ENCODE peak calls at places on chromosomes 4 and X, in seven cellular contexts. One of them, this sample, is unnamed.
A peak's percentile ranks its signal among the peaks of the same experiment; 100 is the strongest.

GRCh38 chrX:45445745-45446412 is 245.2 kb upstream of the DIPK2B start:
- DNase-seq in kidney: no peak
- DNase-seq in activated T-cell treated with anti-CD3 and anti-CD28 coated beads for 24 hours: no peak
- DNase-seq in stimulated activated CD8-positive, alpha-beta memory T cell treated with anti-CD3 and anti-CD28 coated beads, Interleukin-7, amount 100 ng/mL, for 1 hour: no peak
- DNase-seq in GF-D8: no peak
- DNase-seq in NCI-H2081 treated with DMSO at 0.1 percent for 48 hours: no peak
- DNase-seq in central memory CD8-positive, alpha-beta T cell: no peak
- DNase-seq in this sample: no peak

GRCh38 chr4:169253904-169254303 is 16.9 kb downstream of the SH3RF1 start:
- DNase-seq in kidney: no peak
- DNase-seq in activated T-cell treated with anti-CD3 and anti-CD28 coated beads for 24 hours: no peak
- DNase-seq in stimulated activated CD8-positive, alpha-beta memory T cell treated with anti-CD3 and anti-CD28 coated beads, Interleukin-7, amount 100 ng/mL, for 1 hour: no peak
- DNase-seq in GF-D8: no peak
- DNase-seq in NCI-H2081 treated with DMSO at 0.1 percent for 48 hours: no peak
- DNase-seq in central memory CD8-positive, alpha-beta T cell: no peak
- DNase-seq in this sample: no peak

GRCh38 chr4:48907706-48908477 is 1.3 kb upstream of the OCIAD2 start:
- DNase-seq in kidney: no peak
- DNase-seq in activated T-cell treated with anti-CD3 and anti-CD28 coated beads for 24 hours: no peak
- DNase-seq in stimulated activated CD8-positive, alpha-beta memory T cell treated with anti-CD3 and anti-CD28 coated beads, Interleukin-7, amount 100 ng/mL, for 1 hour: no peak
- DNase-seq in GF-D8: no peak
- DNase-seq in NCI-H2081 treated with DMSO at 0.1 percent for 48 hours: no peak
- DNase-seq in central memory CD8-positive, alpha-beta T cell: no peak
- DNase-seq in this sample: no peak

GRCh38 chr4:85720736-85721135 is 245.8 kb downstream of the ARHGAP24 start:
- DNase-seq in kidney: no peak
- DNase-seq in activated T-cell treated with anti-CD3 and anti-CD28 coated beads for 24 hours: no peak
- DNase-seq in stimulated activated CD8-positive, alpha-beta memory T cell treated with anti-CD3 and anti-CD28 coated beads, Interleukin-7, amount 100 ng/mL, for 1 hour: no peak
- DNase-seq in GF-D8: no peak
- DNase-seq in NCI-H2081 treated with DMSO at 0.1 percent for 48 hours: no peak
- DNase-seq in central memory CD8-positive, alpha-beta T cell: no peak
- DNase-seq in this sample: no peak

GRCh38 chr4:108008721-108009120 is 19.0 kb downstream of the HADH start:
- DNase-seq in kidney: no peak
- DNase-seq in activated T-cell treated with anti-CD3 and anti-CD28 coated beads for 24 hours: no peak
- DNase-seq in stimulated activated CD8-positive, alpha-beta memory T cell treated with anti-CD3 and anti-CD28 coated beads, Interleukin-7, amount 100 ng/mL, for 1 hour: no peak
- DNase-seq in GF-D8: no peak
- DNase-seq in NCI-H2081 treated with DMSO at 0.1 percent for 48 hours: no peak
- DNase-seq in central memory CD8-positive, alpha-beta T cell: no peak
- DNase-seq in this sample: no peak

GRCh38 chr4:137892134-137892533 is 350.0 kb downstream of the SLC7A11 start:
- DNase-seq in kidney: no peak
- DNase-seq in activated T-cell treated with anti-CD3 and anti-CD28 coated beads for 24 hours: no peak
- DNase-seq in stimulated activated CD8-positive, alpha-beta memory T cell treated with anti-CD3 and anti-CD28 coated beads, Interleukin-7, amount 100 ng/mL, for 1 hour: no peak
- DNase-seq in GF-D8: no peak
- DNase-seq in NCI-H2081 treated with DMSO at 0.1 percent for 48 hours: no peak
- DNase-seq in central memory CD8-positive, alpha-beta T cell: no peak
- DNase-seq in this sample: no peak

GRCh38 chrX:147637190-147637589 is 274.5 kb upstream of the FMR1 start:
- DNase-seq in kidney: peak; percentile 25
- DNase-seq in activated T-cell treated with anti-CD3 and anti-CD28 coated beads for 24 hours: no peak
- DNase-seq in stimulated activated CD8-positive, alpha-beta memory T cell treated with anti-CD3 and anti-CD28 coated beads, Interleukin-7, amount 100 ng/mL, for 1 hour: no peak
- DNase-seq in GF-D8: no peak
- DNase-seq in NCI-H2081 treated with DMSO at 0.1 percent for 48 hours: no peak
- DNase-seq in central memory CD8-positive, alpha-beta T cell: no peak
- DNase-seq in this sample: no peak

GRCh38 chr4:71300964-71301363 is 37.9 kb upstream of the SLC4A4 start:
- DNase-seq in kidney: no peak
- DNase-seq in activated T-cell treated with anti-CD3 and anti-CD28 coated beads for 24 hours: no peak
- DNase-seq in stimulated activated CD8-positive, alpha-beta memory T cell treated with anti-CD3 and anti-CD28 coated beads, Interleukin-7, amount 100 ng/mL, for 1 hour: no peak
- DNase-seq in GF-D8: no peak
- DNase-seq in NCI-H2081 treated with DMSO at 0.1 percent for 48 hours: no peak
- DNase-seq in central memory CD8-positive, alpha-beta T cell: no peak
- DNase-seq in this sample: no peak

GRCh38 chrX:307261-308111 is 11.1 kb downstream of the GTPBP6 start:
- DNase-seq in kidney: peak; percentile 74
- DNase-seq in activated T-cell treated with anti-CD3 and anti-CD28 coated beads for 24 hours: no peak
- DNase-seq in stimulated activated CD8-positive, alpha-beta memory T cell treated with anti-CD3 and anti-CD28 coated beads, Interleukin-7, amount 100 ng/mL, for 1 hour: no peak
- DNase-seq in GF-D8: no peak
- DNase-seq in NCI-H2081 treated with DMSO at 0.1 percent for 48 hours: no peak
- DNase-seq in central memory CD8-positive, alpha-beta T cell: no peak
- DNase-seq in this sample: no peak

GRCh38 chr4:81314196-81314896 is 99.3 kb upstream of the PRKG2 start:
- DNase-seq in kidney: peak; percentile 83
- DNase-seq in activated T-cell treated with anti-CD3 and anti-CD28 coated beads for 24 hours: no peak
- DNase-seq in stimulated activated CD8-positive, alpha-beta memory T cell treated with anti-CD3 and anti-CD28 coated beads, Interleukin-7, amount 100 ng/mL, for 1 hour: no peak
- DNase-seq in GF-D8: no peak
- DNase-seq in NCI-H2081 treated with DMSO at 0.1 percent for 48 hours: peak; percentile 27
- DNase-seq in central memory CD8-positive, alpha-beta T cell: no peak
- DNase-seq in this sample: no peak

GRCh38 chr4:186657766-186658165 is 65.9 kb downstream of the FAT1 start:
- DNase-seq in kidney: no peak
- DNase-seq in activated T-cell treated with anti-CD3 and anti-CD28 coated beads for 24 hours: no peak
- DNase-seq in stimulated activated CD8-positive, alpha-beta memory T cell treated with anti-CD3 and anti-CD28 coated beads, Interleukin-7, amount 100 ng/mL, for 1 hour: no peak
- DNase-seq in GF-D8: no peak
- DNase-seq in NCI-H2081 treated with DMSO at 0.1 percent for 48 hours: no peak
- DNase-seq in central memory CD8-positive, alpha-beta T cell: no peak
- DNase-seq in this sample: no peak

GRCh38 chr4:48985602-48985975 is 486 bp upstream of the CWH43 start:
- DNase-seq in kidney: no peak
- DNase-seq in activated T-cell treated with anti-CD3 and anti-CD28 coated beads for 24 hours: no peak
- DNase-seq in stimulated activated CD8-positive, alpha-beta memory T cell treated with anti-CD3 and anti-CD28 coated beads, Interleukin-7, amount 100 ng/mL, for 1 hour: no peak
- DNase-seq in GF-D8: no peak
- DNase-seq in NCI-H2081 treated with DMSO at 0.1 percent for 48 hours: no peak
- DNase-seq in central memory CD8-positive, alpha-beta T cell: no peak
- DNase-seq in this sample: no peak

GRCh38 chr4:54645830-54646229 is 11.9 kb upstream of the KIT start:
- DNase-seq in kidney: no peak
- DNase-seq in activated T-cell treated with anti-CD3 and anti-CD28 coated beads for 24 hours: no peak
- DNase-seq in stimulated activated CD8-positive, alpha-beta memory T cell treated with anti-CD3 and anti-CD28 coated beads, Interleukin-7, amount 100 ng/mL, for 1 hour: no peak
- DNase-seq in GF-D8: no peak
- DNase-seq in NCI-H2081 treated with DMSO at 0.1 percent for 48 hours: no peak
- DNase-seq in central memory CD8-positive, alpha-beta T cell: no peak
- DNase-seq in this sample: no peak

GRCh38 chr4:106264331-106264728 is 51.7 kb downstream of the TBCK start:
- DNase-seq in kidney: no peak
- DNase-seq in activated T-cell treated with anti-CD3 and anti-CD28 coated beads for 24 hours: no peak
- DNase-seq in stimulated activated CD8-positive, alpha-beta memory T cell treated with anti-CD3 and anti-CD28 coated beads, Interleukin-7, amount 100 ng/mL, for 1 hour: no peak
- DNase-seq in GF-D8: no peak
- DNase-seq in NCI-H2081 treated with DMSO at 0.1 percent for 48 hours: no peak
- DNase-seq in central memory CD8-positive, alpha-beta T cell: no peak
- DNase-seq in this sample: no peak

GRCh38 chrX:22575161-22575845 is 302.6 kb downstream of the CBLL2 start:
- DNase-seq in kidney: no peak
- DNase-seq in activated T-cell treated with anti-CD3 and anti-CD28 coated beads for 24 hours: no peak
- DNase-seq in stimulated activated CD8-positive, alpha-beta memory T cell treated with anti-CD3 and anti-CD28 coated beads, Interleukin-7, amount 100 ng/mL, for 1 hour: no peak
- DNase-seq in GF-D8: no peak
- DNase-seq in NCI-H2081 treated with DMSO at 0.1 percent for 48 hours: no peak
- DNase-seq in central memory CD8-positive, alpha-beta T cell: no peak
- DNase-seq in this sample: no peak

GRCh38 chr4:7303561-7303960 is 111.2 kb downstream of the SORCS2 start:
- DNase-seq in kidney: peak; percentile 33
- DNase-seq in activated T-cell treated with anti-CD3 and anti-CD28 coated beads for 24 hours: no peak
- DNase-seq in stimulated activated CD8-positive, alpha-beta memory T cell treated with anti-CD3 and anti-CD28 coated beads, Interleukin-7, amount 100 ng/mL, for 1 hour: no peak
- DNase-seq in GF-D8: no peak
- DNase-seq in NCI-H2081 treated with DMSO at 0.1 percent for 48 hours: no peak
- DNase-seq in central memory CD8-positive, alpha-beta T cell: no peak
- DNase-seq in this sample: no peak

GRCh38 chr4:184358521-184359232 is 115.7 kb downstream of the IRF2 start:
- DNase-seq in kidney: no peak
- DNase-seq in activated T-cell treated with anti-CD3 and anti-CD28 coated beads for 24 hours: no peak
- DNase-seq in stimulated activated CD8-positive, alpha-beta memory T cell treated with anti-CD3 and anti-CD28 coated beads, Interleukin-7, amount 100 ng/mL, for 1 hour: no peak
- DNase-seq in GF-D8: no peak
- DNase-seq in NCI-H2081 treated with DMSO at 0.1 percent for 48 hours: no peak
- DNase-seq in central memory CD8-positive, alpha-beta T cell: no peak
- DNase-seq in this sample: no peak

GRCh38 chrX:87525771-87526229 is 8.2 kb downstream of the KLHL4 start:
- DNase-seq in kidney: no peak
- DNase-seq in activated T-cell treated with anti-CD3 and anti-CD28 coated beads for 24 hours: no peak
- DNase-seq in stimulated activated CD8-positive, alpha-beta memory T cell treated with anti-CD3 and anti-CD28 coated beads, Interleukin-7, amount 100 ng/mL, for 1 hour: no peak
- DNase-seq in GF-D8: no peak
- DNase-seq in NCI-H2081 treated with DMSO at 0.1 percent for 48 hours: no peak
- DNase-seq in central memory CD8-positive, alpha-beta T cell: no peak
- DNase-seq in this sample: no peak

GRCh38 chrX:46796574-46797191 is 37.8 kb upstream of the SLC9A7 start:
- DNase-seq in kidney: peak; percentile 77
- DNase-seq in activated T-cell treated with anti-CD3 and anti-CD28 coated beads for 24 hours: peak; percentile 54
- DNase-seq in stimulated activated CD8-positive, alpha-beta memory T cell treated with anti-CD3 and anti-CD28 coated beads, Interleukin-7, amount 100 ng/mL, for 1 hour: peak; percentile 14
- DNase-seq in GF-D8: no peak
- DNase-seq in NCI-H2081 treated with DMSO at 0.1 percent for 48 hours: peak; percentile 19
- DNase-seq in central memory CD8-positive, alpha-beta T cell: peak; percentile 20
- DNase-seq in this sample: no peak

GRCh38 chr4:188986271-188986689 is 847.0 kb downstream of the TRIML1 start:
- DNase-seq in kidney: no peak
- DNase-seq in activated T-cell treated with anti-CD3 and anti-CD28 coated beads for 24 hours: no peak
- DNase-seq in stimulated activated CD8-positive, alpha-beta memory T cell treated with anti-CD3 and anti-CD28 coated beads, Interleukin-7, amount 100 ng/mL, for 1 hour: no peak
- DNase-seq in GF-D8: no peak
- DNase-seq in NCI-H2081 treated with DMSO at 0.1 percent for 48 hours: peak; percentile 74
- DNase-seq in central memory CD8-positive, alpha-beta T cell: no peak
- DNase-seq in this sample: no peak

GRCh38 chr4:139461022-139461421 is 7.1 kb downstream of the RAB33B start:
- DNase-seq in kidney: no peak
- DNase-seq in activated T-cell treated with anti-CD3 and anti-CD28 coated beads for 24 hours: no peak
- DNase-seq in stimulated activated CD8-positive, alpha-beta memory T cell treated with anti-CD3 and anti-CD28 coated beads, Interleukin-7, amount 100 ng/mL, for 1 hour: no peak
- DNase-seq in GF-D8: no peak
- DNase-seq in NCI-H2081 treated with DMSO at 0.1 percent for 48 hours: no peak
- DNase-seq in central memory CD8-positive, alpha-beta T cell: no peak
- DNase-seq in this sample: no peak

GRCh38 chr4:15410750-15411149 is 17.1 kb upstream of the C1QTNF7 start:
- DNase-seq in kidney: no peak
- DNase-seq in activated T-cell treated with anti-CD3 and anti-CD28 coated beads for 24 hours: no peak
- DNase-seq in stimulated activated CD8-positive, alpha-beta memory T cell treated with anti-CD3 and anti-CD28 coated beads, Interleukin-7, amount 100 ng/mL, for 1 hour: no peak
- DNase-seq in GF-D8: no peak
- DNase-seq in NCI-H2081 treated with DMSO at 0.1 percent for 48 hours: no peak
- DNase-seq in central memory CD8-positive, alpha-beta T cell: no peak
- DNase-seq in this sample: no peak

GRCh38 chrX:152897216-152898144 is at the start of gene ZNF185:
- DNase-seq in kidney: peak; percentile 86
- DNase-seq in activated T-cell treated with anti-CD3 and anti-CD28 coated beads for 24 hours: no peak
- DNase-seq in stimulated activated CD8-positive, alpha-beta memory T cell treated with anti-CD3 and anti-CD28 coated beads, Interleukin-7, amount 100 ng/mL, for 1 hour: no peak
- DNase-seq in GF-D8: no peak
- DNase-seq in NCI-H2081 treated with DMSO at 0.1 percent for 48 hours: no peak
- DNase-seq in central memory CD8-positive, alpha-beta T cell: no peak
- DNase-seq in this sample: no peak

GRCh38 chrX:21735038-21735752 is 22.7 kb downstream of the SMPX start:
- DNase-seq in kidney: no peak
- DNase-seq in activated T-cell treated with anti-CD3 and anti-CD28 coated beads for 24 hours: no peak
- DNase-seq in stimulated activated CD8-positive, alpha-beta memory T cell treated with anti-CD3 and anti-CD28 coated beads, Interleukin-7, amount 100 ng/mL, for 1 hour: no peak
- DNase-seq in GF-D8: no peak
- DNase-seq in NCI-H2081 treated with DMSO at 0.1 percent for 48 hours: no peak
- DNase-seq in central memory CD8-positive, alpha-beta T cell: no peak
- DNase-seq in this sample: no peak

GRCh38 chrX:13147758-13148157 is 103.3 kb upstream of the FAM9C start:
- DNase-seq in kidney: no peak
- DNase-seq in activated T-cell treated with anti-CD3 and anti-CD28 coated beads for 24 hours: no peak
- DNase-seq in stimulated activated CD8-positive, alpha-beta memory T cell treated with anti-CD3 and anti-CD28 coated beads, Interleukin-7, amount 100 ng/mL, for 1 hour: no peak
- DNase-seq in GF-D8: no peak
- DNase-seq in NCI-H2081 treated with DMSO at 0.1 percent for 48 hours: no peak
- DNase-seq in central memory CD8-positive, alpha-beta T cell: no peak
- DNase-seq in this sample: no peak

GRCh38 chrX:11899091-11899490 is 141.1 kb downstream of the MSL3 start:
- DNase-seq in kidney: no peak
- DNase-seq in activated T-cell treated with anti-CD3 and anti-CD28 coated beads for 24 hours: no peak
- DNase-seq in stimulated activated CD8-positive, alpha-beta memory T cell treated with anti-CD3 and anti-CD28 coated beads, Interleukin-7, amount 100 ng/mL, for 1 hour: no peak
- DNase-seq in GF-D8: no peak
- DNase-seq in NCI-H2081 treated with DMSO at 0.1 percent for 48 hours: no peak
- DNase-seq in central memory CD8-positive, alpha-beta T cell: no peak
- DNase-seq in this sample: no peak

GRCh38 chr4:7998447-7998846 is 58.8 kb upstream of the AFAP1 start:
- DNase-seq in kidney: no peak
- DNase-seq in activated T-cell treated with anti-CD3 and anti-CD28 coated beads for 24 hours: no peak
- DNase-seq in stimulated activated CD8-positive, alpha-beta memory T cell treated with anti-CD3 and anti-CD28 coated beads, Interleukin-7, amount 100 ng/mL, for 1 hour: no peak
- DNase-seq in GF-D8: no peak
- DNase-seq in NCI-H2081 treated with DMSO at 0.1 percent for 48 hours: no peak
- DNase-seq in central memory CD8-positive, alpha-beta T cell: no peak
- DNase-seq in this sample: no peak

GRCh38 chr4:109671350-109671749 is 31.9 kb downstream of the CASP6 start:
- DNase-seq in kidney: no peak
- DNase-seq in activated T-cell treated with anti-CD3 and anti-CD28 coated beads for 24 hours: peak; percentile 21
- DNase-seq in stimulated activated CD8-positive, alpha-beta memory T cell treated with anti-CD3 and anti-CD28 coated beads, Interleukin-7, amount 100 ng/mL, for 1 hour: no peak
- DNase-seq in GF-D8: no peak
- DNase-seq in NCI-H2081 treated with DMSO at 0.1 percent for 48 hours: no peak
- DNase-seq in central memory CD8-positive, alpha-beta T cell: no peak
- DNase-seq in this sample: no peak

GRCh38 chr4:183797445-183798248 is 107.5 kb upstream of the STOX2 start:
- DNase-seq in kidney: peak; percentile 81
- DNase-seq in activated T-cell treated with anti-CD3 and anti-CD28 coated beads for 24 hours: no peak
- DNase-seq in stimulated activated CD8-positive, alpha-beta memory T cell treated with anti-CD3 and anti-CD28 coated beads, Interleukin-7, amount 100 ng/mL, for 1 hour: no peak
- DNase-seq in GF-D8: no peak
- DNase-seq in NCI-H2081 treated with DMSO at 0.1 percent for 48 hours: no peak
- DNase-seq in central memory CD8-positive, alpha-beta T cell: no peak
- DNase-seq in this sample: no peak

GRCh38 chr4:88927420-88927819 is 129.6 kb downstream of the FAM13A start:
- DNase-seq in kidney: no peak
- DNase-seq in activated T-cell treated with anti-CD3 and anti-CD28 coated beads for 24 hours: no peak
- DNase-seq in stimulated activated CD8-positive, alpha-beta memory T cell treated with anti-CD3 and anti-CD28 coated beads, Interleukin-7, amount 100 ng/mL, for 1 hour: no peak
- DNase-seq in GF-D8: no peak
- DNase-seq in NCI-H2081 treated with DMSO at 0.1 percent for 48 hours: no peak
- DNase-seq in central memory CD8-positive, alpha-beta T cell: no peak
- DNase-seq in this sample: no peak

GRCh38 chr4:137125011-137125410 is 407.3 kb downstream of the PCDH18 start:
- DNase-seq in kidney: no peak
- DNase-seq in activated T-cell treated with anti-CD3 and anti-CD28 coated beads for 24 hours: no peak
- DNase-seq in stimulated activated CD8-positive, alpha-beta memory T cell treated with anti-CD3 and anti-CD28 coated beads, Interleukin-7, amount 100 ng/mL, for 1 hour: no peak
- DNase-seq in GF-D8: no peak
- DNase-seq in NCI-H2081 treated with DMSO at 0.1 percent for 48 hours: no peak
- DNase-seq in central memory CD8-positive, alpha-beta T cell: no peak
- DNase-seq in this sample: no peak